ENCODE peak calls at places on chromosomes 2 and 18, in seven cellular contexts. U is cardiac fibroblast, A is NB4, F is IMR-90, Z is K562, M is GM12865, I is lower lobe of right lung. Y is an unnamed sample.

GRCh38 chr2:111983478-111984212 is 71.4 kb upstream of the TMEM87B start:
- DNase-seq in U (no peak), A (no peak), F (peak), Z (no peak), M (no peak), I (no peak), Y (no peak)

GRCh38 chr2:69945900-69946299 is 15.5 kb downstream of the ASPRV1 start:
- DNase-seq in U (no peak), A (peak), F (no peak), Z (no peak), M (no peak), I (no peak), Y (no peak)

GRCh38 chr2:168626096-168626495 is 170.0 kb downstream of the CERS6 start:
- DNase-seq in U (no peak), A (peak), F (no peak), Z (no peak), M (no peak), I (no peak), Y (no peak)

GRCh38 chr18:79988925-79989361 is 580 bp upstream of the TXNL4A start:
- DNase-seq in U (peak), A (peak), F (peak), Z (no peak), M (peak), I (peak), Y (peak)

GRCh38 chr2:34241905-34242740 is 643.0 kb upstream of the FAM98A start:
- DNase-seq in U (no peak), A (no peak), F (no peak), Z (no peak), M (no peak), I (no peak), Y (no peak)

GRCh38 chr18:14104906-14105748 is 27.1 kb downstream of the ZNF519 start:
- DNase-seq in U (no peak), A (no peak), F (no peak), Z (no peak), M (no peak), I (no peak), Y (no peak)

GRCh38 chr18:63016270-63016669 is 300.9 kb downstream of the PHLPP1 start:
- DNase-seq in U (peak), A (peak), F (peak), Z (peak), M (peak), I (no peak), Y (peak)

GRCh38 chr18:24346254-24346653 is 51.4 kb downstream of the OSBPL1A start:
- DNase-seq in U (no peak), A (no peak), F (no peak), Z (no peak), M (no peak), I (no peak), Y (no peak)

GRCh38 chr2:224523626-224524577 is 61.3 kb downstream of the CUL3 start:
- DNase-seq in U (no peak), A (peak), F (peak), Z (no peak), M (peak), I (no peak), Y (no peak)

GRCh38 chr18:22826726-22827125 is 106.4 kb upstream of the RBBP8 start:
- DNase-seq in U (peak), A (no peak), F (peak), Z (no peak), M (no peak), I (no peak), Y (no peak)

GRCh38 chr2:120499784-120500495 is 154.0 kb downstream of the INHBB start:
- DNase-seq in U (no peak), A (no peak), F (no peak), Z (no peak), M (no peak), I (no peak), Y (no peak)

GRCh38 chr2:9020267-9020666 is 16.8 kb upstream of the MBOAT2 start:
- DNase-seq in U (no peak), A (no peak), F (no peak), Z (no peak), M (no peak), I (no peak), Y (no peak)

GRCh38 chr2:235255716-235256115 is 238.1 kb upstream of the AGAP1 start:
- DNase-seq in U (peak), A (no peak), F (no peak), Z (no peak), M (no peak), I (no peak), Y (no peak)

GRCh38 chr2:105450495-105450894 is 51.6 kb upstream of the FHL2 start:
- DNase-seq in U (no peak), A (no peak), F (no peak), Z (no peak), M (no peak), I (no peak), Y (no peak)

GRCh38 chr2:138902239-138902871 is 122.2 kb upstream of the NXPH2 start:
- DNase-seq in U (no peak), A (no peak), F (no peak), Z (no peak), M (no peak), I (no peak), Y (no peak)

GRCh38 chr2:177783835-177784448 is 288.6 kb downstream of the PDE11A start:
- DNase-seq in U (peak), A (peak), F (peak), Z (no peak), M (peak), I (no peak), Y (peak)

GRCh38 chr2:55519908-55520885 is 679 bp downstream of the CFAP36 start:
- DNase-seq in U (peak), A (peak), F (peak), Z (peak), M (peak), I (no peak), Y (peak)

GRCh38 chr2:8636691-8637636 is 44.9 kb upstream of the ID2 start:
- DNase-seq in U (peak), A (no peak), F (peak), Z (no peak), M (no peak), I (peak), Y (no peak)

GRCh38 chr18:63979409-63979908 is 9.6 kb downstream of the SERPINB8 start:
- DNase-seq in U (peak), A (peak), F (peak), Z (peak), M (peak), I (no peak), Y (peak)

GRCh38 chr18:8052237-8052701 is 485.2 kb downstream of the PTPRM start:
- DNase-seq in U (peak), A (peak), F (peak), Z (no peak), M (peak), I (no peak), Y (no peak)

GRCh38 chr18:57660961-57661360 is 39.3 kb upstream of the NARS1 start:
- DNase-seq in U (peak), A (peak), F (peak), Z (peak), M (no peak), I (no peak), Y (no peak)

GRCh38 chr2:71696381-71696780 is 243.0 kb downstream of the DYSF start:
- DNase-seq in U (peak), A (no peak), F (no peak), Z (no peak), M (no peak), I (peak), Y (no peak)

GRCh38 chr18:37565985-37566478 is 434 bp upstream of the CELF4 start:
- DNase-seq in U (peak), A (no peak), F (peak), Z (peak), M (no peak), I (no peak), Y (peak)

GRCh38 chr2:63047534-63048281 is 2.9 kb upstream of the OTX1 start:
- DNase-seq in U (no peak), A (peak), F (no peak), Z (no peak), M (no peak), I (peak), Y (no peak)

GRCh38 chr2:63050186-63050915 is at the start of gene OTX1:
- DNase-seq in U (peak), A (peak), F (peak), Z (peak), M (peak), I (peak), Y (peak)

GRCh38 chr2:63049291-63050185 is 1.1 kb upstream of the OTX1 start:
- DNase-seq in U (peak), A (peak), F (peak), Z (no peak), M (no peak), I (no peak), Y (no peak)

GRCh38 chr2:63047193-63047533 is 3.5 kb upstream of the OTX1 start:
- DNase-seq in U (no peak), A (no peak), F (no peak), Z (no peak), M (no peak), I (no peak), Y (no peak)

GRCh38 chr2:63048367-63049171 is 2.1 kb upstream of the OTX1 start:
- DNase-seq in U (no peak), A (no peak), F (no peak), Z (no peak), M (no peak), I (no peak), Y (no peak)
- H3K4me3 ChIP-seq in U (no peak), A (no peak), F (no peak), Z (no peak), M (no peak), I (no peak), Y (no peak)

DNA sequence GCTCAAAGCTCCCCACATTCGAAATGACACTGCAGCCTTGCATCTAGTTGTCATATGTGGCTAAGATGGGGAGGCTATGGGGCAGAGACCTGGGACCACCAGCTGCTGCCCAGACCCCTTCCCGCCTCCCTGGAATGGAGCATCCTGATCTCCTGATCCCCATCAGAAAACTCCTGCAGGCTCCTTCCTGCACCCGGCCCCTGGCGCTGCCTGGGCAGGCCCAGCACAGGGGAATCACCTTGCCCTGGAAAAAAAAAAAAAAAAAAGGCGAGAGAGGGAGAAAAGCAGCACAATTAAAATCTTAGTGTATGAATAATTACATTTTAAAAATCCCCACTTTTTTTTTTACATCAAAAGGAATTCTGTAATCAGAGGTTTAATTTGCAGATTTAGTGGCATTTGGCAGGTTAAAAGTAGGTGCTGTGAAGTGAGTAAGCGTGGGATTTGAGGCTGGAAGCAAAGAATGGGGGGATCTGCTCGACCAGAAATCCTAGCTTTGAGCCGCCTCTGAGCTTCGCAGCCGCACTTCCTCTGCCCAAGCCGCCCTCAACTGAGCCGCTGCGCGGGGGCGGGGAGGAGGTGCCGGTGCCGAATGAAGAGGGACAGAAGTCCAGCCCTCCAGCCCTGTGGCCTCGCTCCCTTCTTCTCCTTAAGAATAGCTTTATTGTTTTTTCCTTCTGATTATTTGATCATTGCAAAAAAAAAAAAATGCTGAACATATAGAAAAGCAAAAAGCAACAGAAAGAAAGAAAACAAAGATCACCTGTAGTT is 30.0 kb downstream of the THNSL2 start:
- DNase-seq in U (peak), A (peak), F (no peak), Z (no peak), M (no peak), I (peak), Y (peak)
- H3K4me3 ChIP-seq in U (no peak), A (no peak), F (no peak), Z (no peak), M (no peak), I (no peak), Y (no peak)

GRCh38 chr2:24046930-24047702 is at the start of gene WDCP:
- DNase-seq in U (peak), A (peak), F (peak), Z (peak), M (peak), I (peak), Y (peak)

GRCh38 chr2:24046599-24046929 is 627 bp downstream of the WDCP start:
- DNase-seq in U (no peak), A (no peak), F (no peak), Z (no peak), M (no peak), I (no peak), Y (no peak)

GRCh38 chr2:24045511-24046508 is 1.4 kb downstream of the WDCP start:
- DNase-seq in U (no peak), A (no peak), F (no peak), Z (no peak), M (no peak), I (no peak), Y (no peak)

GRCh38 chr2:24048662-24049484 is 668 bp upstream of the FKBP1B start:
- DNase-seq in U (no peak), A (peak), F (no peak), Z (no peak), M (no peak), I (no peak), Y (no peak)

DNA sequence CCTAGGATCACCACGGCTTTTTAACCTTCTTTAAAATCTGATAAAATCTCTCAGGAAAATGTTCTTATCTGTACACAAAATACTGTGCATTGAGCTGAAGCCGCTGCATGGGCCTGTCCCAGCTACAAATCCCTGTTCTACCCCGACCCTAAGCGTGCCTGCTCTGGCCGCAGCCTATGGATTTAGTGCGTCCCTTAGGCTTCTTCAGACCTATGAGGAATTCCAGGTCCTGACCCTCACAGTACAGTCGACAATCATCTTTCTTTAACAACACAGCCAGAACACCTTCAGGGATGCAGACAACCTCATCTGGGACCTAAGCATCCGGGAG is 477 bp upstream of the WDCP start:
- DNase-seq in U (no peak), A (no peak), F (no peak), Z (no peak), M (no peak), I (no peak), Y (no peak)
- H3K4me3 ChIP-seq in U (no peak), A (no peak), F (no peak), Z (peak), M (no peak), I (peak), Y (peak)

DNA sequence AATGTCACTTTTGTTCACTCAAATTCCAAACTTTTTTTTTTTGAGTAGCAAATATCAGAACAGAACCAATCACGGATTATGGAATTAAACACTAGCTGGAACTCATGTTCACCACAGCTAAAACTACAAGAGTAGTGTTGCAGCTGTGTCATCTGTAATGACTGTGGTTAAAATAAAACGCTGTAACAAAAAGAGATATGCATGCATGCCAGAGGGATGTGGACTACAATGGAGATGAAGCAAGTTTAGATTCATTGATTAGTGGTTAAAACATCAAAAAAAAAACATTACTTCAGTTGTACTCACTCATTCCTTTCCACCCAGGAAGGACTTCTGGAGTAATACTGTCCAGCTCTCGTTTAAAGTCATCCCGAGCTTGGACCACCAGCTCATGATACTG is 37.0 kb downstream of the IMMT start:
- DNase-seq in U (no peak), A (no peak), F (no peak), Z (no peak), M (no peak), I (no peak), Y (no peak)
- H3K4me3 ChIP-seq in U (no peak), A (no peak), F (no peak), Z (no peak), M (no peak), I (no peak), Y (no peak)

GRCh38 chr18:76524477-76524876 is 29.4 kb upstream of the ZNF516 start:
- DNase-seq in U (no peak), A (no peak), F (no peak), Z (no peak), M (no peak), I (no peak), Y (no peak)
- H3K4me3 ChIP-seq in U (no peak), A (no peak), F (no peak), Z (no peak), M (no peak), I (no peak), Y (no peak)

GRCh38 chr2:179427065-179427464 is 162.4 kb upstream of the SESTD1 start:
- DNase-seq in U (no peak), A (no peak), F (no peak), Z (no peak), M (no peak), I (no peak), Y (no peak)

GRCh38 chr2:179424571-179424970 is 159.9 kb upstream of the SESTD1 start:
- DNase-seq in U (no peak), A (no peak), F (no peak), Z (no peak), M (no peak), I (no peak), Y (no peak)

GRCh38 chr2:179428659-179429058 is 164.0 kb upstream of the SESTD1 start:
- DNase-seq in U (peak), A (no peak), F (no peak), Z (no peak), M (no peak), I (no peak), Y (no peak)

GRCh38 chr2:179429597-179429996 is 165.0 kb upstream of the SESTD1 start:
- DNase-seq in U (no peak), A (no peak), F (no peak), Z (no peak), M (no peak), I (no peak), Y (no peak)

DNA sequence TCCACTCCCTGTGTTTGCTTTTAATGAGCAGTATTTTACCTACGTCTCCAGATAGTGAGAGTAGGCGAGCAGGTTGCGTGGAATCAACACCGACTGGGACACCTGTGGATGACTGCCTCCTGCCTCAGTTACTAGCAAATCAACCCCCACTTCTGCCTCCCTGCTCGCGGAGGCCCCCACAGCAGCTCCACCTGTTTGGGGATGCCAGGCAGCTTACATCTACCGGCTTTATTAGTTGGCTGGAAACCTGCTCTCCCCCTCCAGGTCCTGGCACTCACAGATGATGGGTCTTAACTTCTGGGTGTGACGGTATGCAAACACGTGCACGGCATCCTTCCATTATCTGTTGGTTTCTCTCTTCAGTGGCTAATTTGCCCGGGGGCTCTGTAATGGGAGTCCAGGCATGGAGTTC is 164.4 kb upstream of the SESTD1 start:
- DNase-seq in U (no peak), A (no peak), F (no peak), Z (no peak), M (no peak), I (no peak), Y (no peak)
- H3K4me3 ChIP-seq in U (no peak), A (no peak), F (no peak), Z (no peak), M (no peak), I (no peak), Y (no peak)

DNA sequence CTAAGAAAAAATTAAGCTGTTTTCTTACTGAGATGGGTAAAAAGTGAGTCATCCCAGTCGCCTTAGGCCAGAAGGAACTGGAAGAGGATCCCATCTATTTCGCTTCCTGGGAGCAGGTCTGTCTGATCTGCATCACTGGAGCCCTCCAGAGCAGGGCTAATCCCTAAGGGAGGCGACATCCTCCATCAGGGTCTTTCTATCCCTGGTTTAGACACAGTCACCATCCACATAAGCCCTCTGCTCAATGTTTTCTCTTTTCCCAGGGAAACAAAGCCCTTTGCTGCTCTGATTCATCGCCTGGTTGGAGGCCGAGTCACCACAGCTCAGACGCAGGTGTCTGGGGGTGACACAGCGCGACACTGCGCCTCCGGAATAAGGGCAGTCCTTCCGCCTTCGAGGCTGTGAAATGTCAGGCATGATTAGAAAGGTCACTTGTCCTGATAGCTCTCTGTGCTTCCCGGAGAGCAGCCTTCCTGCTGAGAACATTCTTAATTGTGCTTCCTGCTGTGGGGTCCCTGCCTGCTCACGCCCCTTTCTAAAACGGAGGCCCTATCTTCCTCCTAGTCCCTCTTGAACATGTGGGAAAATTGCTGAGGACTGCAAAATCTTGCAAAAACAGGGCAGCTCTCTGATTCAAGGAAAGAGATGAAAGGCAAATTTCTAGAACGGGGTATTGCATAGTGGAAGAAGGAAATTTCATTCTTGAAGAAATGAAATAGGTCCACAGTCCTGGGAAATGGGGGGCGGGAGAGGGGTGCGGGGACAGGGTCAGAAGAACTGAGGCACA is 56.3 kb downstream of the MARCHF4 start:
- DNase-seq in U (peak), A (no peak), F (peak), Z (no peak), M (no peak), I (no peak), Y (peak)
- H3K4me3 ChIP-seq in U (no peak), A (no peak), F (no peak), Z (no peak), M (no peak), I (no peak), Y (no peak)

Y was measured in MG63.